ENCODE peak calls at places on chromosome 14, in seven cellular contexts. E is PC-3, M is OCI-LY7, W is MM.1S, Y is SK-N-SH, R is GM23338, H is hepatocyte. L is an unnamed sample.

GRCh38 chr14:104595116-104595675 is 9.4 kb downstream of the TMEM179 start:
- DNase-seq in E (no peak), M (no peak), W (no peak), Y (no peak), R (no peak), H (no peak), L (no peak)

GRCh38 chr14:96380735-96381134 is 11.2 kb upstream of the AK7 start:
- DNase-seq in E (no peak), M (peak; percentile 19), W (peak; percentile 78), Y (no peak), R (no peak), H (no peak), L (no peak)

GRCh38 chr14:65006251-65006721 is 19.6 kb downstream of the FNTB start:
- DNase-seq in E (no peak), M (no peak), W (no peak), Y (no peak), R (no peak), H (no peak), L (no peak)

GRCh38 chr14:102050625-102051024 is 36.2 kb downstream of the HSP90AA1 start:
- DNase-seq in E (no peak), M (no peak), W (no peak), Y (no peak), R (no peak), H (no peak), L (peak; percentile 30)

GRCh38 chr14:92437729-92438280 is 75.8 kb upstream of the RIN3 start:
- DNase-seq in E (no peak), M (no peak), W (no peak), Y (no peak), R (no peak), H (no peak), L (no peak)

GRCh38 chr14:61476105-61476736 is 154.8 kb downstream of the PRKCH start:
- DNase-seq in E (no peak), M (peak; percentile 56), W (no peak), Y (no peak), R (no peak), H (no peak), L (no peak)

GRCh38 chr14:75223664-75224154 is 47.3 kb upstream of the TMED10 start:
- DNase-seq in E (no peak), M (peak; percentile 79), W (peak; percentile 7), Y (no peak), R (peak; percentile 56), H (no peak), L (peak; percentile 79)

GRCh38 chr14:94917041-94917600 is 147.2 kb upstream of the GSC start:
- DNase-seq in E (no peak), M (no peak), W (no peak), Y (no peak), R (no peak), H (no peak), L (no peak)

GRCh38 chr14:95765016-95765415 is 51.1 kb upstream of the TCL1A start:
- DNase-seq in E (no peak), M (no peak), W (no peak), Y (no peak), R (no peak), H (no peak), L (no peak)

GRCh38 chr14:97783001-97783400 is 985.8 kb downstream of the VRK1 start:
- DNase-seq in E (no peak), M (no peak), W (no peak), Y (no peak), R (no peak), H (no peak), L (no peak)

GRCh38 chr14:53696217-53696965 is 260.2 kb downstream of the BMP4 start:
- DNase-seq in E (peak; percentile 55), M (no peak), W (no peak), Y (no peak), R (no peak), H (peak; percentile 40), L (no peak)

GRCh38 chr14:75373133-75373532 is 54.7 kb upstream of the JDP2 start:
- DNase-seq in E (no peak), M (no peak), W (no peak), Y (no peak), R (no peak), H (no peak), L (no peak)

GRCh38 chr14:105913221-105913620 is 386.8 kb downstream of the TMEM121 start:
- DNase-seq in E (no peak), M (no peak), W (no peak), Y (no peak), R (no peak), H (no peak), L (no peak)

GRCh38 chr14:86003998-86004397 is 474.1 kb downstream of the FLRT2 start:
- DNase-seq in E (peak; percentile 31), M (no peak), W (no peak), Y (no peak), R (no peak), H (peak; percentile 50), L (no peak)

GRCh38 chr14:75523771-75524171 is 1.5 kb downstream of the BATF start:
- DNase-seq in E (peak; percentile 53), M (no peak), W (no peak), Y (no peak), R (no peak), H (no peak), L (no peak)

GRCh38 chr14:46820291-46820690 is 168.7 kb upstream of the RPL10L start:
- DNase-seq in E (no peak), M (no peak), W (no peak), Y (no peak), R (no peak), H (no peak), L (no peak)
- TF ChIP-seq EZH2phosphoT487 in E (no peak), M (no peak), W (no peak), Y (no peak), R (no peak), H (no peak), L (no peak)

GRCh38 chr14:71050227-71050823 is 143.1 kb downstream of the PCNX1 start:
- DNase-seq in E (peak; percentile 49), M (peak; percentile 21), W (no peak), Y (peak; percentile 4), R (peak; percentile 10), H (no peak), L (no peak)
- TF ChIP-seq CTCF in E (peak; percentile 64), M (peak; percentile 73), W (peak; percentile 19), Y (peak; percentile 63), R (peak; percentile 62), H (peak; percentile 31), L (peak; percentile 43)

GRCh38 chr14:54816450-54816849 is 86.2 kb downstream of the GCH1 start:
- DNase-seq in E (no peak), M (no peak), W (no peak), Y (peak; percentile 54), R (no peak), H (no peak), L (no peak)

GRCh38 chr14:54815016-54815415 is 87.6 kb downstream of the GCH1 start:
- DNase-seq in E (peak; percentile 77), M (no peak), W (no peak), Y (no peak), R (no peak), H (no peak), L (no peak)

GRCh38 chr14:54815531-54815930 is 87.1 kb downstream of the GCH1 start:
- DNase-seq in E (no peak), M (no peak), W (no peak), Y (no peak), R (no peak), H (no peak), L (no peak)

GRCh38 chr14:54818201-54819133 is 84.2 kb downstream of the GCH1 start:
- DNase-seq in E (peak; percentile 85), M (no peak), W (no peak), Y (peak; percentile 76), R (no peak), H (peak; percentile 81), L (peak; percentile 44)

GRCh38 chr14:54817506-54817905 is 85.1 kb downstream of the GCH1 start:
- DNase-seq in E (no peak), M (no peak), W (no peak), Y (no peak), R (no peak), H (no peak), L (peak; percentile 18)
- TF ChIP-seq EZH2phosphoT487 in E (no peak), M (no peak), W (no peak), Y (no peak), R (no peak), H (no peak), L (no peak)

GRCh38 chr14:100469632-100470522 is 117.3 kb downstream of the BEGAIN start:
- DNase-seq in E (no peak), M (no peak), W (no peak), Y (no peak), R (no peak), H (no peak), L (no peak)

GRCh38 chr14:100471451-100472093 is 115.6 kb downstream of the BEGAIN start:
- DNase-seq in E (peak; percentile 78), M (no peak), W (no peak), Y (no peak), R (no peak), H (no peak), L (peak; percentile 50)

GRCh38 chr14:100468557-100468956 is 118.7 kb downstream of the BEGAIN start:
- DNase-seq in E (no peak), M (no peak), W (no peak), Y (no peak), R (no peak), H (no peak), L (no peak)

GRCh38 chr14:100472094-100472455 is 115.1 kb downstream of the BEGAIN start:
- DNase-seq in E (no peak), M (peak; percentile 21), W (no peak), Y (no peak), R (no peak), H (no peak), L (no peak)

DNA sequence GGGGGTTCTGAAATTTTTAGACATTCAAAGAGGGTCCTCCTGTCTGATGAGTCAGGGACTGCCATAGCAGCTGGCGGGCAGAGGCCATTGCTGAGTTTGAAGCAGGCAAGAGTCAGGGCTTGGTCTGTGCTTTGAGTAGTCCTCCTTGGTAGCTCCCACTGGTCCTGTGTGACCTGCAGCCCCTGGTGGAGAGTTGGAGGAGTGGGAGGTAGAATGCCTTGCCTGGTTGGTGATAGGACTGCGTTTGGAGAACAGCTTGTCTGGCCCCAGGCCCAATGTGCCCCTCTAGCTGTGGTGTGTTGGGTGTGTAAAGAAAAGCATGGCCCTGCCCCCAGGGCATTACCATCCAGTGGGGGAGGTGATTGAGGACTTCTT is 116.7 kb downstream of the BEGAIN start:
- DNase-seq in E (no peak), M (no peak), W (no peak), Y (no peak), R (no peak), H (no peak), L (no peak)
- TF ChIP-seq CTCF in E (peak; percentile 22), M (no peak), W (no peak), Y (no peak), R (no peak), H (no peak), L (no peak)

GRCh38 chr14:69592923-69593677 is 18.3 kb upstream of the SUSD6 start:
- DNase-seq in E (no peak), M (no peak), W (no peak), Y (no peak), R (no peak), H (peak; percentile 81), L (peak; percentile 72)
- TF ChIP-seq EZH2phosphoT487 in E (no peak), M (no peak), W (no peak), Y (no peak), R (no peak), H (no peak), L (no peak)

L was measured in neural progenitor cell.